ENCODE peak calls at places on chromosomes 4 and X, in four cellular contexts. One of them, this sample, is unnamed.

GRCh38 chr4:109218288-109218687 is 84.2 kb downstream of the COL25A1 start:
- DNase-seq in MM.1S: no peak
- DNase-seq in stomach: no peak
- DNase-seq in IMR-90: no peak
- DNase-seq in this sample: no peak

GRCh38 chrX:78199851-78200250 is 60.4 kb upstream of the TAF9B start:
- DNase-seq in MM.1S: peak
- DNase-seq in stomach: no peak
- DNase-seq in IMR-90: peak
- DNase-seq in this sample: peak

GRCh38 chr4:142687547-142688275 is 158.4 kb downstream of the INPP4B start:
- DNase-seq in MM.1S: no peak
- DNase-seq in IMR-90: no peak
- DNase-seq in stomach: no peak
- DNase-seq in this sample: no peak

GRCh38 chrX:19017271-19017670 is 33.4 kb upstream of the PHKA2 start:
- DNase-seq in IMR-90: peak
- DNase-seq in stomach: no peak
- DNase-seq in MM.1S: no peak
- DNase-seq in this sample: peak

GRCh38 chr4:183738081-183738673 is 79.1 kb downstream of the TRAPPC11 start:
- DNase-seq in stomach: no peak
- DNase-seq in MM.1S: no peak
- DNase-seq in IMR-90: no peak
- DNase-seq in this sample: peak

GRCh38 chrX:426881-427280 is 40.2 kb upstream of the PPP2R3B start:
- DNase-seq in IMR-90: no peak
- DNase-seq in stomach: no peak
- DNase-seq in MM.1S: no peak
- DNase-seq in this sample: peak

GRCh38 chr4:23900636-23901035 is 10.8 kb upstream of the PPARGC1A start:
- DNase-seq in MM.1S: no peak
- DNase-seq in IMR-90: no peak
- DNase-seq in stomach: no peak
- DNase-seq in this sample: no peak

GRCh38 chrX:134558133-134558532 is 98.2 kb downstream of the HPRT1 start:
- DNase-seq in IMR-90: no peak
- DNase-seq in stomach: no peak
- DNase-seq in MM.1S: no peak
- DNase-seq in this sample: no peak

GRCh38 chr4:127965803-127966175 is 583 bp downstream of the ABHD18 start:
- DNase-seq in MM.1S: peak
- DNase-seq in IMR-90: peak
- DNase-seq in stomach: peak
- DNase-seq in this sample: peak

GRCh38 chr4:85431156-85431555 is 43.8 kb upstream of the ARHGAP24 start:
- DNase-seq in stomach: no peak
- DNase-seq in MM.1S: no peak
- DNase-seq in IMR-90: no peak
- DNase-seq in this sample: no peak

DNA sequence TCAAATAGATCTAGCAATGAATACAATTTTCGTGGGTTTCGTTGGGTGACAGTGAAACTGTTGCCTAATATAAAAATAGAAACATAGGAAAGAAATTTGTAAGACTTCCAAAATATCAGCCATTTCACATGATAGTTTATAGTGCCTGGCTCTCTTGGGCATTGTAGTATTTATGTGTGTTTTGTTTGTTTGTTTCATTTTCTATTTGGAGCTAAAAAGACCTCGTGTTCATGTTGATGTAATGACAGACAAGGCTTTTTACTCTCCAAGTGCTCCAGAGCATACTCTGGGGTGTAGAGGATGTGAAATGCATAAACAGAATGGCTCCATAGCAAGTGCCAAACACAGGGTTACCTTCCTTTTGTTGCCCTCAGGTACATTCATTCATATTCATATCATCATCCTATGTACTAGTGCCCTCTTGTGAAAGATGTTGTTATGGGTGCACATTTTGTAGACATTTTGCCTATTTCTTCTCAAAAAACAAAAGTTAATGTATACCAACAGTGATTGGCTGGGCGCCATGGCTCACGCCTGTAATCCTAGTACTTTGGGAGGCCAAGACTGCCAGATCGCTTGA is 100.7 kb upstream of the AMOT start:
- DNase-seq in MM.1S: peak
- DNase-seq in stomach: no peak
- DNase-seq in IMR-90: peak
- DNase-seq in this sample: peak
- TF ChIP-seq CTCF in MM.1S: peak
- TF ChIP-seq CTCF in stomach: peak
- TF ChIP-seq CTCF in IMR-90: peak
- TF ChIP-seq CTCF in this sample: peak

GRCh38 chrX:107836958-107837357 is 11.3 kb downstream of the MID2 start:
- DNase-seq in stomach: no peak
- DNase-seq in IMR-90: no peak
- DNase-seq in MM.1S: no peak
- DNase-seq in this sample: no peak

GRCh38 chrX:107842715-107843400 is 17.2 kb downstream of the MID2 start:
- DNase-seq in stomach: no peak
- DNase-seq in IMR-90: no peak
- DNase-seq in MM.1S: no peak
- DNase-seq in this sample: no peak

GRCh38 chrX:107845625-107846024 is 20.0 kb downstream of the MID2 start:
- DNase-seq in stomach: no peak
- DNase-seq in MM.1S: no peak
- DNase-seq in IMR-90: no peak
- DNase-seq in this sample: no peak

GRCh38 chrX:107840971-107841370 is 15.3 kb downstream of the MID2 start:
- DNase-seq in MM.1S: no peak
- DNase-seq in stomach: no peak
- DNase-seq in IMR-90: no peak
- DNase-seq in this sample: no peak
- TF ChIP-seq CTCF in MM.1S: no peak
- TF ChIP-seq CTCF in stomach: no peak
- TF ChIP-seq CTCF in IMR-90: no peak
- TF ChIP-seq CTCF in this sample: no peak

GRCh38 chr4:52659016-52659721 is at the start of gene USP46:
- DNase-seq in stomach: peak
- DNase-seq in MM.1S: peak
- DNase-seq in IMR-90: peak
- DNase-seq in this sample: peak

GRCh38 chr4:52658671-52659015 is 458 bp downstream of the USP46 start:
- DNase-seq in stomach: no peak
- DNase-seq in IMR-90: no peak
- DNase-seq in MM.1S: no peak
- DNase-seq in this sample: no peak

GRCh38 chr4:52657317-52657629 is 1.8 kb downstream of the USP46 start:
- DNase-seq in IMR-90: no peak
- DNase-seq in MM.1S: no peak
- DNase-seq in stomach: no peak
- DNase-seq in this sample: no peak

GRCh38 chr4:52659722-52660261 is 691 bp upstream of the USP46 start:
- DNase-seq in MM.1S: no peak
- DNase-seq in stomach: peak
- DNase-seq in IMR-90: no peak
- DNase-seq in this sample: peak

DNA sequence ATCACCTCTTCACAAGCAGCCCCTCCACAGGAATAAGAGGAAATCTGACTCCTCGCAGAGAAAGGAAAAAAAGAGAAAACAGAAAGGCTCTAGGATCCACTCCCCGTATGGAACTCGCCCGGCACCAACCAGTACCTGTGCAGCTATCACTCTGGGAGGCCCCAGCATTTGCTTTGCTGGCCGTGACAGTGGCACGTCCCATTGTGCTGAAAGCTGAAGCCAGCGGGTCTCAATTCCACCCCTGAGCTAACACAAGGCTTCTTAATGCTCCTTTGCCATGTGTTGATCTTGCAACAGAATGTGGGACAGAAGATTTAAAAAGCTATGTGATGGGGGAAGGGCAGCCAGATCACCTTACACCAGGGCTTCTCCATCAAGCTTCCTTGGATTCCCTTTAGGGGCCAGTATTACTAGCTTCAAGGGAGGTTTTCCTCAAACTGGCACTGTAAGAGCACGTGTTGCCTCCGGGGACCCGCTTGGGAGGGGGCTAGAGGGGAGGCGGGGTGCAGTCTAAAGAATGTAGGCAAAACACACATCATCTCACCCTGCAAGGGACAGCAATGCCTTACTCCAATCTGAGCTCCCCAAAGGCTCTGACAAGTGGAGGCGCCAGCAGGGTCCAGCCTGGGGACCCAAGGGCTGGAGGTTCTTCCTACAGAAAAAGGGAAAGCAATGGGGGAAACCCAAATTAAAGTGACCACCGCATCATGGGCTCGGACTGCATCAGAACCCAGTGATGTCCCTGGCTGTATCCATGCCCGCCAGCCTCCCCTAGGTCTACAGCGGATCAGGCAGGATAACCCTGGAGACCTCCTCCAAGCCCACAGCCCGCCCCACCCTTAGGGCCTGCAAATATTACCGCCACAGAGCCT is 1.2 kb downstream of the USP46 start:
- DNase-seq in stomach: peak
- DNase-seq in IMR-90: peak
- DNase-seq in MM.1S: no peak
- DNase-seq in this sample: peak
- TF ChIP-seq CTCF in stomach: no peak
- TF ChIP-seq CTCF in IMR-90: no peak
- TF ChIP-seq CTCF in MM.1S: no peak
- TF ChIP-seq CTCF in this sample: no peak

GRCh38 chr4:12723849-12724447 is 760.2 kb downstream of the RAB28 start:
- DNase-seq in MM.1S: peak
- DNase-seq in stomach: no peak
- DNase-seq in IMR-90: no peak
- DNase-seq in this sample: no peak
- TF ChIP-seq CTCF in MM.1S: peak
- TF ChIP-seq CTCF in stomach: no peak
- TF ChIP-seq CTCF in IMR-90: no peak
- TF ChIP-seq CTCF in this sample: no peak

DNA sequence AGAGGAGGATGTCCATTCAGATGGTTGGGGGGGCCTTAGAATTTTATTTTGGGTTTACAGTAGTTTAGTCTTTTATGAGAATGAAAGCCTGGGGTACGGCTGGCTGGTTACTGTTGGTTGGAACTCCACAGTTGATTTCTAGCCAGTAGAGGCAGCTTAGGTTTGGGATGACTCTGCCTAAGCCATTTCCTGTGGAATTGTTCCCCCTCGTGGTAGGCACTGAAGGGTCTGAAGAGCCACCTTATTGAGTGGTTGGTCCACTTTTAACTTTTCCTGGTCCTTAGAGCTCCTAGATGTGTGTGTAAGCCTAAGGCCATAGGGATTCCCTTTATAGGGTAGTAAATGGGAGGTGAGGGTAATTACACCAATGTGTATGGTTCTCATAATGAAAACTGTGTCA is 19.7 kb downstream of the SPIN3 start:
- DNase-seq in IMR-90: no peak
- DNase-seq in MM.1S: no peak
- DNase-seq in stomach: no peak
- DNase-seq in this sample: peak
- TF ChIP-seq CTCF in IMR-90: no peak
- TF ChIP-seq CTCF in MM.1S: no peak
- TF ChIP-seq CTCF in stomach: no peak
- TF ChIP-seq CTCF in this sample: peak

DNA sequence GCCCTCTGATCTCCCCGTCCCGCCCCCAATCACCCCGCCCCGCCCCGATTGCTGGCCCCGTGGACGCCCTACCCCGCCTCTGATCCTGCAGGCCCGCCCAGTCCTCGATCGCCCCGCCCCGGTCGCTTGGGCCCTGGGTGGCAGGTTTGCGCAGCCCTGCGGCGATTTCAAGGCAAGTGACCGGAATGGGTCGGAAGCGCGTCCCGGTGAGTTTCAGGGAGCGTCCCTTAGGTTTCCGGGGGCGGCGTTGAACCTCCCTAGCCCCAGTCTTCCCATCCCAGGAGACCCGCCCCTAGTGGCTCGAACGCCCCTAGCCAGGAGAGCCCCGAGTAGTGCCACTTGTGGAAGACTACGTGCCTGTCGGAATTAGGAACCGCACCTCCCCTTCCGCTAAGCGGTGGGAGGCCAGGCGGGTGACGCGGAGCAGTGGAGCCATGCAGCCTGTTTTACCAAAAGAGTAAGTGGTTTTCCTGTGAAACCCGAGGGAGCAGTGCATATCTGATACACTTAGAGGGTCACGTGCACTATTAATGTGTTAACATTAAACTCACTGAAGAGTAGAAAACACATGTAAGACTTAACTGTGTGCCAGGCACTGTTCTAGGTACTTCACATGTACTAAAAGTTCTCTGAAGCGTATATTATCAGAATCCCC is 350 bp upstream of the TEC start:
- DNase-seq in stomach: peak
- DNase-seq in IMR-90: peak
- DNase-seq in MM.1S: peak
- DNase-seq in this sample: peak
- TF ChIP-seq CTCF in stomach: no peak
- TF ChIP-seq CTCF in IMR-90: no peak
- TF ChIP-seq CTCF in MM.1S: peak
- TF ChIP-seq CTCF in this sample: peak

This sample was measured in AG10803.